ENCODE peak calls at places on chromosomes 2 and 18, in six cellular contexts. One of them, this sample, is unnamed. For H3K4me1, the result is how much of the 10 kb centered on the place peaks cover.

GRCh38 chr2:2175381-2176090 is 155.5 kb downstream of the MYT1L start:
- DNase-seq in prostate gland: no peak
- DNase-seq in right cardiac atrium: no peak
- DNase-seq in transverse colon: no peak
- DNase-seq in adrenal gland: no peak
- DNase-seq in effector memory CD4-positive, alpha-beta T cell: no peak
- DNase-seq in this sample: no peak

GRCh38 chr2:186274936-186275575 is 211.0 kb upstream of the ZC3H15 start:
- DNase-seq in prostate gland: no peak
- DNase-seq in right cardiac atrium: no peak
- DNase-seq in transverse colon: no peak
- DNase-seq in adrenal gland: no peak
- DNase-seq in effector memory CD4-positive, alpha-beta T cell: no peak
- DNase-seq in this sample: no peak

GRCh38 chr2:203360833-203361430 is 32.7 kb downstream of the ABI2 start:
- DNase-seq in prostate gland: no peak
- DNase-seq in right cardiac atrium: peak
- DNase-seq in transverse colon: no peak
- DNase-seq in adrenal gland: no peak
- DNase-seq in effector memory CD4-positive, alpha-beta T cell: no peak
- DNase-seq in this sample: no peak

GRCh38 chr2:152134488-152135280 is 35.8 kb upstream of the CACNB4 start:
- DNase-seq in prostate gland: no peak
- DNase-seq in right cardiac atrium: no peak
- DNase-seq in transverse colon: no peak
- DNase-seq in adrenal gland: no peak
- DNase-seq in effector memory CD4-positive, alpha-beta T cell: no peak
- DNase-seq in this sample: no peak

GRCh38 chr2:214193943-214194342 is 216.9 kb upstream of the VWC2L start:
- DNase-seq in prostate gland: no peak
- DNase-seq in right cardiac atrium: no peak
- DNase-seq in transverse colon: no peak
- DNase-seq in adrenal gland: no peak
- DNase-seq in effector memory CD4-positive, alpha-beta T cell: no peak
- DNase-seq in this sample: no peak

GRCh38 chr2:71223767-71224333 is 3.1 kb downstream of the PAIP2B start:
- DNase-seq in prostate gland: peak
- DNase-seq in right cardiac atrium: peak
- DNase-seq in transverse colon: peak
- DNase-seq in adrenal gland: peak
- DNase-seq in effector memory CD4-positive, alpha-beta T cell: no peak
- DNase-seq in this sample: no peak

GRCh38 chr2:138421315-138421970 is 80.1 kb upstream of the SPOPL start:
- DNase-seq in prostate gland: no peak
- DNase-seq in right cardiac atrium: no peak
- DNase-seq in transverse colon: no peak
- DNase-seq in adrenal gland: no peak
- DNase-seq in effector memory CD4-positive, alpha-beta T cell: no peak
- DNase-seq in this sample: no peak

GRCh38 chr18:49565101-49565500 is 3.2 kb downstream of the LIPG start:
- DNase-seq in prostate gland: no peak
- DNase-seq in right cardiac atrium: no peak
- DNase-seq in transverse colon: no peak
- DNase-seq in adrenal gland: no peak
- DNase-seq in effector memory CD4-positive, alpha-beta T cell: no peak
- DNase-seq in this sample: no peak

GRCh38 chr18:13450289-13451207 is 232.0 kb downstream of the LDLRAD4 start:
- DNase-seq in prostate gland: no peak
- DNase-seq in right cardiac atrium: peak
- DNase-seq in transverse colon: no peak
- DNase-seq in adrenal gland: no peak
- DNase-seq in effector memory CD4-positive, alpha-beta T cell: no peak
- DNase-seq in this sample: peak

GRCh38 chr2:45227347-45227746 is 218.1 kb upstream of the SIX2 start:
- DNase-seq in prostate gland: no peak
- DNase-seq in right cardiac atrium: no peak
- DNase-seq in transverse colon: no peak
- DNase-seq in adrenal gland: no peak
- DNase-seq in effector memory CD4-positive, alpha-beta T cell: no peak
- DNase-seq in this sample: no peak

GRCh38 chr2:146031158-146031557 is 1511.2 kb upstream of the ZEB2 start:
- DNase-seq in prostate gland: no peak
- DNase-seq in right cardiac atrium: no peak
- DNase-seq in transverse colon: no peak
- DNase-seq in adrenal gland: no peak
- DNase-seq in effector memory CD4-positive, alpha-beta T cell: no peak
- DNase-seq in this sample: no peak

GRCh38 chr18:44602845-44603244 is 77.8 kb upstream of the SETBP1 start:
- DNase-seq in prostate gland: no peak
- DNase-seq in right cardiac atrium: no peak
- DNase-seq in transverse colon: no peak
- DNase-seq in adrenal gland: no peak
- DNase-seq in effector memory CD4-positive, alpha-beta T cell: no peak
- DNase-seq in this sample: no peak

GRCh38 chr2:170679607-170680079 is 35.5 kb upstream of the SP5 start:
- DNase-seq in prostate gland: peak
- DNase-seq in right cardiac atrium: no peak
- DNase-seq in transverse colon: peak
- DNase-seq in adrenal gland: no peak
- DNase-seq in effector memory CD4-positive, alpha-beta T cell: no peak
- DNase-seq in this sample: no peak

GRCh38 chr2:239520811-239521517 is 120.1 kb upstream of the HDAC4 start:
- DNase-seq in prostate gland: no peak
- DNase-seq in right cardiac atrium: peak
- DNase-seq in transverse colon: no peak
- DNase-seq in adrenal gland: no peak
- DNase-seq in effector memory CD4-positive, alpha-beta T cell: no peak
- DNase-seq in this sample: no peak
- H3K4me1 ChIP-seq in prostate gland: under half
- H3K4me1 ChIP-seq in right cardiac atrium: under half
- H3K4me1 ChIP-seq in transverse colon: under half
- H3K4me1 ChIP-seq in adrenal gland: under half
- H3K4me1 ChIP-seq in effector memory CD4-positive, alpha-beta T cell: under half
- H3K4me1 ChIP-seq in this sample: under half

GRCh38 chr2:190996338-190996946 is 17.5 kb downstream of the STAT1 start:
- DNase-seq in prostate gland: no peak
- DNase-seq in right cardiac atrium: peak
- DNase-seq in transverse colon: no peak
- DNase-seq in adrenal gland: peak
- DNase-seq in effector memory CD4-positive, alpha-beta T cell: no peak
- DNase-seq in this sample: no peak

GRCh38 chr2:190994148-190994547 is 19.8 kb downstream of the STAT1 start:
- DNase-seq in prostate gland: no peak
- DNase-seq in right cardiac atrium: no peak
- DNase-seq in transverse colon: no peak
- DNase-seq in adrenal gland: no peak
- DNase-seq in effector memory CD4-positive, alpha-beta T cell: no peak
- DNase-seq in this sample: no peak

GRCh38 chr2:190999058-190999457 is 14.9 kb downstream of the STAT1 start:
- DNase-seq in prostate gland: no peak
- DNase-seq in right cardiac atrium: no peak
- DNase-seq in transverse colon: no peak
- DNase-seq in adrenal gland: no peak
- DNase-seq in effector memory CD4-positive, alpha-beta T cell: no peak
- DNase-seq in this sample: no peak

GRCh38 chr2:190997516-190998113 is 16.4 kb downstream of the STAT1 start:
- DNase-seq in prostate gland: no peak
- DNase-seq in right cardiac atrium: no peak
- DNase-seq in transverse colon: no peak
- DNase-seq in adrenal gland: no peak
- DNase-seq in effector memory CD4-positive, alpha-beta T cell: no peak
- DNase-seq in this sample: no peak

DNA sequence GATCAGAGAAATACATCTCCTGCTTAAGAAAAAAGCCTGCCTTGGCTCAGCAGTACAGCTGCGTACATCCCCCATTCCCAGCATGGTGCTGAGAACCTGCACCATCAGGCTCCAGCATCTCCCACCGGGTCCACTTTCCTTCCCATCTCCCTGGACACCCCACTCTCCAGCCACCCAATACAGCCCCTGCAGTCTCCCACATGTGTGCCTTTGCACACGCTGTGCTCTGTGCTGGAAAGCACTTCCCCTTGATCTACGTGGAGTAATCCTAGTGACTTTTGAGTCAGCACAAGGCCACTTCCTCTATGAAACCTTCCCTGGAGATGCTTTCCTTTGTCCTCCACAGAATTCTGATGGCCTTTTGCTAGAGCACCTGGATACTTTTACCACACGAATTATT is 17.0 kb downstream of the STAT1 start:
- DNase-seq in prostate gland: no peak
- DNase-seq in right cardiac atrium: no peak
- DNase-seq in transverse colon: no peak
- DNase-seq in adrenal gland: peak
- DNase-seq in effector memory CD4-positive, alpha-beta T cell: no peak
- DNase-seq in this sample: no peak
- H3K4me1 ChIP-seq in prostate gland: under half
- H3K4me1 ChIP-seq in right cardiac atrium: under half
- H3K4me1 ChIP-seq in transverse colon: under half
- H3K4me1 ChIP-seq in adrenal gland: under half
- H3K4me1 ChIP-seq in effector memory CD4-positive, alpha-beta T cell: under half
- H3K4me1 ChIP-seq in this sample: under half

GRCh38 chr2:33213648-33214047 is 262.8 kb upstream of the RASGRP3 start:
- DNase-seq in prostate gland: no peak
- DNase-seq in right cardiac atrium: no peak
- DNase-seq in transverse colon: no peak
- DNase-seq in adrenal gland: no peak
- DNase-seq in effector memory CD4-positive, alpha-beta T cell: no peak
- DNase-seq in this sample: no peak
- H3K4me1 ChIP-seq in prostate gland: under half
- H3K4me1 ChIP-seq in right cardiac atrium: under half
- H3K4me1 ChIP-seq in transverse colon: under half
- H3K4me1 ChIP-seq in adrenal gland: under half
- H3K4me1 ChIP-seq in effector memory CD4-positive, alpha-beta T cell: under half
- H3K4me1 ChIP-seq in this sample: half or more

GRCh38 chr2:108587621-108588020 is 53.4 kb downstream of the LIMS1 start:
- DNase-seq in prostate gland: no peak
- DNase-seq in right cardiac atrium: peak
- DNase-seq in transverse colon: no peak
- DNase-seq in adrenal gland: peak
- DNase-seq in effector memory CD4-positive, alpha-beta T cell: no peak
- DNase-seq in this sample: no peak
- H3K4me1 ChIP-seq in prostate gland: under half
- H3K4me1 ChIP-seq in right cardiac atrium: under half
- H3K4me1 ChIP-seq in transverse colon: half or more
- H3K4me1 ChIP-seq in adrenal gland: under half
- H3K4me1 ChIP-seq in effector memory CD4-positive, alpha-beta T cell: under half
- H3K4me1 ChIP-seq in this sample: under half

DNA sequence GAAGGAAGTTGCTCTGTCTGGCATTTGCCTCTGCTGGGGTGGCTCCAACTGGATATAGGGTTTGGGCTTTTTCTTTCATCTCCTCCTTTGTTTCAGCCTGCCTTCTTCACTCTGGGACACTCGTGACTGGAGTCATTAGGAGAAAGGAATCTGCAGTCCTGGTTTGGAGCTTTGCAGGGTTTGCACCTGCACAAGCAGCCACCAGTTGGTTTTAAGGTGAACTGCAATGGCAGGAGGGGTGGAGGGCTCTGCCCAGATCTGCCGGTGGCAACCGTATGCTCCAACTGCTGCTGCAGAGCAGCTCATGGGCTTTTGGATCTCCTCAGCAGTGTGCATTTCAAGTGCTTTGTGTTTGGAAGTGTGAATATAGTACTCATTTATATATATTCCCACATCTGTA is 131.3 kb upstream of the MGAT5 start:
- DNase-seq in prostate gland: no peak
- DNase-seq in right cardiac atrium: no peak
- DNase-seq in transverse colon: no peak
- DNase-seq in adrenal gland: no peak
- DNase-seq in effector memory CD4-positive, alpha-beta T cell: no peak
- DNase-seq in this sample: no peak
- H3K4me1 ChIP-seq in prostate gland: under half
- H3K4me1 ChIP-seq in right cardiac atrium: under half
- H3K4me1 ChIP-seq in transverse colon: half or more
- H3K4me1 ChIP-seq in adrenal gland: under half
- H3K4me1 ChIP-seq in effector memory CD4-positive, alpha-beta T cell: half or more
- H3K4me1 ChIP-seq in this sample: under half

GRCh38 chr18:77067315-77068061 is 65.1 kb downstream of the MBP start:
- DNase-seq in prostate gland: no peak
- DNase-seq in right cardiac atrium: peak
- DNase-seq in transverse colon: peak
- DNase-seq in adrenal gland: peak
- DNase-seq in effector memory CD4-positive, alpha-beta T cell: peak
- DNase-seq in this sample: peak

GRCh38 chr18:77068321-77068841 is 64.2 kb downstream of the MBP start:
- DNase-seq in prostate gland: no peak
- DNase-seq in right cardiac atrium: no peak
- DNase-seq in transverse colon: no peak
- DNase-seq in adrenal gland: peak
- DNase-seq in effector memory CD4-positive, alpha-beta T cell: peak
- DNase-seq in this sample: no peak

GRCh38 chr18:77069931-77070330 is 62.7 kb downstream of the MBP start:
- DNase-seq in prostate gland: no peak
- DNase-seq in right cardiac atrium: no peak
- DNase-seq in transverse colon: no peak
- DNase-seq in adrenal gland: no peak
- DNase-seq in effector memory CD4-positive, alpha-beta T cell: peak
- DNase-seq in this sample: peak

GRCh38 chr18:77069482-77069881 is 63.1 kb downstream of the MBP start:
- DNase-seq in prostate gland: no peak
- DNase-seq in right cardiac atrium: no peak
- DNase-seq in transverse colon: no peak
- DNase-seq in adrenal gland: peak
- DNase-seq in effector memory CD4-positive, alpha-beta T cell: no peak
- DNase-seq in this sample: no peak

GRCh38 chr18:77068890-77069312 is 63.7 kb downstream of the MBP start:
- DNase-seq in prostate gland: no peak
- DNase-seq in right cardiac atrium: peak
- DNase-seq in transverse colon: no peak
- DNase-seq in adrenal gland: no peak
- DNase-seq in effector memory CD4-positive, alpha-beta T cell: no peak
- DNase-seq in this sample: no peak
- H3K4me1 ChIP-seq in prostate gland: under half
- H3K4me1 ChIP-seq in right cardiac atrium: under half
- H3K4me1 ChIP-seq in transverse colon: half or more
- H3K4me1 ChIP-seq in adrenal gland: under half
- H3K4me1 ChIP-seq in effector memory CD4-positive, alpha-beta T cell: half or more
- H3K4me1 ChIP-seq in this sample: under half

DNA sequence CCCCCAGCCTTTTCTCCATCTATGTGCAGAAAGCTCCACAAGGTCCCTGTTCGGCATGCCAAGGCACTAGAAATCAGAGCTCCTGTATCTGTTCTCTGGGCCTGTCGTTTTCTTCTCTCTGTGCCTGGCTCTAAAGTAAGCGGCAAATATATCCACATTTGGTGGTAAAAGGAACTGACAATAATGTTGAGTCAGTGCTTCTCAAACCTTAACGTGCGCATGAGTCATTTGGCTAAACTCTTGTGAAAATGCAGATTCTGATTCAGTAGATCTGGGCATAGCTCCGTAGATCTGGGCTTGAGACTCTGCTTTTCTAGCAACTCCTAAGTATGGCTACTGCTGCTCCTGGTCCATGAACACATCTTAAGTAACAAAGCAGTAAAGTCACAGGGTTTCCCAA is 16.5 kb upstream of the ACSL3 start:
- DNase-seq in prostate gland: no peak
- DNase-seq in right cardiac atrium: no peak
- DNase-seq in transverse colon: no peak
- DNase-seq in adrenal gland: peak
- DNase-seq in effector memory CD4-positive, alpha-beta T cell: no peak
- DNase-seq in this sample: peak
- H3K4me1 ChIP-seq in prostate gland: under half
- H3K4me1 ChIP-seq in right cardiac atrium: under half
- H3K4me1 ChIP-seq in transverse colon: under half
- H3K4me1 ChIP-seq in adrenal gland: under half
- H3K4me1 ChIP-seq in effector memory CD4-positive, alpha-beta T cell: under half
- H3K4me1 ChIP-seq in this sample: under half

This sample was measured in ascending aorta.